ENCODE peak calls at places on chromosomes 12 and 14, in ten cellular contexts. R is NCI-H460; V is kidney epithelial cell; Y is NCI-H1092; Q is COLO829; T is C1 segment of cervical spinal cord; B is IMR-90; F is HFFc6; I is stimulated activated CD4-positive, alpha-beta T cell treated with anti-CD3 and anti-CD28 coated beads, Interleukin-4, amount 100 ng/mL, for 48 hours; J is germinal center. C is an unnamed sample.
A peak's percentile ranks its signal among the peaks of the same experiment; 100 is the strongest.

GRCh38 chr14:33765251-33765650 is 185.6 kb downstream of the EGLN3 start:
- DNase-seq in J (no peak), T (no peak), B (no peak), V (no peak), Y (no peak), I (no peak), F (no peak), Q (peak; percentile 62), R (no peak), C (no peak)

GRCh38 chr14:74089251-74090020 is 4.7 kb downstream of the LIN52 start:
- DNase-seq in B (no peak), J (no peak), Y (no peak), V (no peak), R (no peak), T (no peak), F (no peak), Q (no peak), I (no peak), C (no peak)

GRCh38 chr12:12533238-12533829 is 29.3 kb downstream of the DUSP16 start:
- DNase-seq in J (no peak), F (no peak), R (no peak), Q (no peak), B (no peak), V (no peak), T (no peak), I (no peak), Y (peak; percentile 32), C (no peak)

GRCh38 chr12:29591140-29592020 is 93.9 kb upstream of the OVCH1 start:
- DNase-seq in I (no peak), R (no peak), B (peak; percentile 24), V (no peak), T (no peak), Q (no peak), F (no peak), J (no peak), Y (no peak), C (no peak)

GRCh38 chr12:76554411-76555225 is 5.0 kb downstream of the OSBPL8 start:
- DNase-seq in V (no peak), Q (no peak), I (no peak), J (peak; percentile 9), R (no peak), Y (no peak), F (no peak), B (no peak), T (no peak), C (no peak)

GRCh38 chr14:60506985-60507829 is 1.7 kb upstream of the SIX6 start:
- DNase-seq in V (no peak), I (no peak), Q (no peak), J (no peak), F (no peak), B (no peak), T (no peak), Y (no peak), R (no peak), C (no peak)

GRCh38 chr14:103298620-103299019 is 35.4 kb upstream of the EIF5 start:
- DNase-seq in J (no peak), R (no peak), F (no peak), I (no peak), B (no peak), T (no peak), V (no peak), Q (no peak), Y (no peak), C (no peak)

GRCh38 chr12:121167232-121167820 is 34.6 kb downstream of the P2RX7 start:
- DNase-seq in B (no peak), F (no peak), T (no peak), Q (no peak), Y (no peak), V (no peak), I (no peak), R (no peak), J (no peak), C (no peak)

GRCh38 chr12:18718462-18718861 is 19.4 kb downstream of the PLCZ1 start:
- DNase-seq in R (no peak), T (no peak), F (no peak), B (no peak), Y (no peak), J (no peak), V (no peak), Q (no peak), I (no peak), C (no peak)

GRCh38 chr12:117875652-117876491 is 92.9 kb downstream of the KSR2 start:
- DNase-seq in Y (peak; percentile 69), Q (no peak), R (no peak), J (no peak), F (no peak), V (no peak), B (peak; percentile 3), I (peak; percentile 21), T (peak; percentile 50), C (no peak)

GRCh38 chr14:31205681-31206535 is 1.7 kb downstream of the HECTD1 start:
- DNase-seq in J (no peak), Q (no peak), I (no peak), V (peak; percentile 7), T (no peak), F (peak; percentile 65), Y (no peak), R (no peak), B (peak; percentile 88), C (no peak)

GRCh38 chr12:7832059-7832696 is 40.5 kb downstream of the SLC2A14 start:
- DNase-seq in Q (peak; percentile 85), J (peak; percentile 75), B (peak; percentile 71), I (peak; percentile 18), V (no peak), R (peak; percentile 42), Y (no peak), T (no peak), F (peak; percentile 57), C (no peak)

GRCh38 chr12:116538076-116538591 is 21.0 kb upstream of the MAP1LC3B2 start:
- DNase-seq in B (no peak), Y (no peak), Q (no peak), F (no peak), R (no peak), J (no peak), I (no peak), T (no peak), V (no peak), C (no peak)

GRCh38 chr14:51396222-51396815 is 156.3 kb downstream of the TMX1 start:
- DNase-seq in V (peak; percentile 80), R (peak; percentile 37), B (peak; percentile 98), Q (no peak), J (no peak), Y (no peak), I (no peak), T (no peak), F (peak; percentile 90), C (peak; percentile 91)

GRCh38 chr12:53048033-53048779 is 1.7 kb upstream of the TNS2 start:
- DNase-seq in Q (no peak), V (no peak), J (no peak), T (peak; percentile 82), Y (no peak), I (no peak), B (no peak), F (no peak), R (peak; percentile 66), C (no peak)

GRCh38 chr12:1544991-1545700 is 49.2 kb downstream of the FBXL14 start:
- DNase-seq in Q (no peak), R (peak; percentile 26), F (no peak), T (no peak), V (no peak), J (no peak), B (peak; percentile 43), Y (no peak), I (no peak), C (no peak)

GRCh38 chr14:77046706-77047105 is 18.2 kb upstream of the IRF2BPL start:
- DNase-seq in R (no peak), I (no peak), B (no peak), T (no peak), Y (no peak), V (no peak), Q (no peak), F (peak; percentile 40), J (no peak), C (no peak)

GRCh38 chr12:105705765-105706164 is 375.3 kb downstream of the C12orf75 start:
- DNase-seq in Y (no peak), J (peak; percentile 24), B (peak; percentile 67), V (peak; percentile 28), I (no peak), R (peak; percentile 52), T (no peak), F (peak; percentile 33), Q (peak; percentile 43), C (no peak)

GRCh38 chr12:51752490-51752889 is 96.0 kb downstream of the FIGNL2 start:
- DNase-seq in V (peak; percentile 42), I (no peak), J (no peak), F (peak; percentile 91), Q (no peak), Y (no peak), T (peak; percentile 79), R (peak; percentile 25), B (peak; percentile 94), C (peak; percentile 71)

GRCh38 chr12:25789520-25789919 is 169.0 kb upstream of the RASSF8 start:
- DNase-seq in Y (no peak), T (no peak), Q (no peak), B (peak; percentile 31), F (no peak), I (no peak), J (no peak), V (no peak), R (peak; percentile 54), C (no peak)

GRCh38 chr14:65940056-65940735 is 527.7 kb downstream of the FUT8 start:
- DNase-seq in V (no peak), T (no peak), B (no peak), Q (peak; percentile 75), F (no peak), Y (no peak), I (no peak), R (peak; percentile 15), J (peak; percentile 14), C (no peak)

GRCh38 chr12:29889737-29890136 is 106.0 kb upstream of the TMTC1 start:
- DNase-seq in J (no peak), V (no peak), Y (peak; percentile 58), R (peak; percentile 15), B (peak; percentile 32), Q (no peak), F (no peak), T (peak; percentile 0), I (peak; percentile 1), C (peak; percentile 11)

GRCh38 chr12:105922670-105923102 is 216.1 kb downstream of the NUAK1 start:
- DNase-seq in J (no peak), F (peak; percentile 76), R (no peak), Y (no peak), B (peak; percentile 91), Q (no peak), I (no peak), V (no peak), T (no peak), C (peak; percentile 62)

GRCh38 chr12:107231269-107231668 is 137.9 kb upstream of the CRY1 start:
- DNase-seq in Q (no peak), T (no peak), B (no peak), F (no peak), V (no peak), I (no peak), Y (no peak), J (no peak), R (no peak), C (no peak)

GRCh38 chr14:79278286-79278797 is 933.0 kb downstream of the DIO2 start:
- DNase-seq in Q (no peak), F (no peak), Y (no peak), B (no peak), T (no peak), I (no peak), V (no peak), R (no peak), J (no peak), C (no peak)

GRCh38 chr14:90693413-90693812 is 122.8 kb downstream of the TTC7B start:
- DNase-seq in J (no peak), V (no peak), Y (peak; percentile 25), B (no peak), T (no peak), Q (no peak), R (no peak), I (no peak), F (no peak), C (no peak)

GRCh38 chr12:86772688-86773087 is 516.5 kb upstream of the MGAT4C start:
- DNase-seq in R (no peak), T (no peak), J (no peak), Q (no peak), V (peak; percentile 16), Y (no peak), B (peak; percentile 43), I (no peak), F (no peak), C (peak; percentile 23)

GRCh38 chr12:65121049-65121955 is at the start of gene WIF1:
- DNase-seq in B (no peak), Y (no peak), V (no peak), F (no peak), I (peak; percentile 5), R (no peak), T (no peak), Q (no peak), J (peak; percentile 19), C (no peak)